ENCODE peak calls at places on chromosomes 4 and X, in ten cellular contexts. O is iPS DF 6.9; M is activated T-cell treated with anti-CD3 and anti-CD28 coated beads, Interleukin-2, amount 50 U/mL, for 48 hours; I is WTC11; G is stimulated activated CD8-positive, alpha-beta memory T cell treated with anti-CD3 and anti-CD28 coated beads, Interleukin-12 subunit alpha, Interleukin-12 subunit beta, amount 100 ng/mL, for 4 hours; Q is endodermal cell; F is neural progenitor cell; A is T-helper 9 cell; X is memory B cell; U is T-helper 1 cell. P is an unnamed sample.
A peak's percentile ranks its signal among the peaks of the same experiment; 100 is the strongest.

GRCh38 chr4:186936496-186937375 is 213.1 kb upstream of the FAT1 start:
- DNase-seq in U (no peak), A (no peak), F (no peak), Q (no peak), G (no peak), X (no peak), O (no peak), I (no peak), M (no peak), P (no peak)

GRCh38 chrX:20067709-20068315 is 48.9 kb downstream of the MAP7D2 start:
- DNase-seq in O (no peak), X (no peak), Q (peak; percentile 57), A (no peak), M (no peak), F (no peak), G (no peak), I (no peak), U (no peak), P (no peak)

GRCh38 chrX:10483191-10483808 is 137.1 kb downstream of the MID1 start:
- DNase-seq in A (no peak), Q (no peak), F (no peak), I (no peak), O (no peak), M (no peak), G (no peak), U (no peak), X (no peak), P (no peak)

GRCh38 chr4:144283496-144283895 is 143.0 kb upstream of the GYPA start:
- DNase-seq in I (no peak), U (no peak), G (no peak), M (no peak), X (no peak), A (no peak), Q (no peak), F (no peak), O (no peak), P (no peak)

GRCh38 chr4:77001907-77002306 is 52.4 kb downstream of the SEPTIN11 start:
- DNase-seq in Q (no peak), X (no peak), O (no peak), M (no peak), G (no peak), A (no peak), I (no peak), U (no peak), F (peak; percentile 46), P (no peak)

GRCh38 chr4:188113156-188113555 is 3.8 kb upstream of the TRIML2 start:
- DNase-seq in Q (no peak), X (no peak), A (no peak), F (no peak), O (no peak), G (no peak), I (no peak), U (no peak), M (no peak), P (no peak)

GRCh38 chr4:183253451-183253850 is 66.6 kb downstream of the CLDN22 start:
- DNase-seq in Q (no peak), A (no peak), X (no peak), F (no peak), U (no peak), O (no peak), M (no peak), G (no peak), I (no peak), P (no peak)

GRCh38 chr4:39039108-39039507 is 6.9 kb upstream of the TMEM156 start:
- DNase-seq in Q (no peak), G (no peak), F (no peak), X (no peak), A (no peak), O (no peak), M (no peak), I (no peak), U (no peak), P (no peak)

GRCh38 chr4:52982246-52982950 is 120.3 kb downstream of the RASL11B start:
- DNase-seq in M (no peak), Q (no peak), O (no peak), X (no peak), I (no peak), F (peak; percentile 47), U (no peak), G (no peak), A (no peak), P (no peak)

GRCh38 chr4:121220698-121221097 is 56.6 kb upstream of the TNIP3 start:
- DNase-seq in O (no peak), A (no peak), Q (peak; percentile 58), F (peak; percentile 31), G (no peak), X (no peak), M (no peak), U (no peak), I (no peak), P (no peak)

GRCh38 chr4:19580090-19580489 is 671.6 kb upstream of the SLIT2 start:
- DNase-seq in F (no peak), Q (no peak), X (no peak), U (no peak), O (no peak), M (no peak), A (no peak), I (no peak), G (no peak), P (no peak)

GRCh38 chrX:13432376-13432775 is 112.5 kb upstream of the ATXN3L start:
- DNase-seq in I (no peak), X (no peak), G (no peak), F (no peak), M (no peak), A (no peak), U (no peak), O (no peak), Q (no peak), P (no peak)

GRCh38 chrX:107000013-107000515 is at the start of gene MORC4:
- DNase-seq in O (peak; percentile 37), I (peak; percentile 77), F (peak; percentile 80), U (peak; percentile 37), X (peak; percentile 32), M (peak; percentile 75), Q (peak; percentile 92), A (peak; percentile 40), G (peak; percentile 47), P (peak; percentile 14)

GRCh38 chrX:10769165-10769564 is 148.8 kb upstream of the MID1 start:
- DNase-seq in X (no peak), Q (no peak), I (no peak), O (no peak), F (peak; percentile 75), M (no peak), G (no peak), A (no peak), U (no peak), P (no peak)

GRCh38 chrX:12984629-12985303 is 9.9 kb downstream of the TMSB4X start:
- DNase-seq in G (no peak), X (no peak), O (no peak), U (no peak), F (no peak), A (peak; percentile 39), I (no peak), Q (no peak), M (peak; percentile 72), P (peak; percentile 26)

GRCh38 chr4:19348746-19349145 is 903.0 kb upstream of the SLIT2 start:
- DNase-seq in M (no peak), G (no peak), Q (no peak), F (no peak), I (no peak), X (no peak), A (no peak), U (no peak), O (no peak), P (no peak)

GRCh38 chr4:137213372-137214173 is 318.7 kb downstream of the PCDH18 start:
- DNase-seq in M (no peak), O (no peak), U (no peak), F (no peak), Q (no peak), X (no peak), I (no peak), A (no peak), G (no peak), P (no peak)

GRCh38 chr4:29309050-29309449 is 1411.1 kb upstream of the PCDH7 start:
- DNase-seq in I (no peak), O (no peak), F (no peak), U (no peak), M (no peak), G (no peak), Q (no peak), A (no peak), X (no peak), P (no peak)

GRCh38 chr4:176883108-176883550 is 90.4 kb upstream of the VEGFC start:
- DNase-seq in O (no peak), X (no peak), M (no peak), U (no peak), Q (no peak), I (no peak), F (no peak), G (no peak), A (no peak), P (no peak)